ENCODE peak calls at places on chromosomes 3 and 15, in six cellular contexts. One of them, this sample, is unnamed.

GRCh38 chr3:142310439-142310838 is 85.1 kb upstream of the GK5 start:
- DNase-seq in AG09319: no peak
- DNase-seq in GM03348: no peak
- DNase-seq in cardiac muscle cell: no peak
- DNase-seq in NCI-H345: no peak
- DNase-seq in HEK293T: no peak
- DNase-seq in this sample: no peak

GRCh38 chr15:65912235-65912634 is 42.9 kb downstream of the RAB11A start:
- DNase-seq in AG09319: no peak
- DNase-seq in GM03348: no peak
- DNase-seq in cardiac muscle cell: no peak
- DNase-seq in NCI-H345: no peak
- DNase-seq in HEK293T: no peak
- DNase-seq in this sample: no peak

GRCh38 chr15:77577350-77577749 is 55.4 kb downstream of the LINGO1 start:
- DNase-seq in AG09319: no peak
- DNase-seq in GM03348: no peak
- DNase-seq in cardiac muscle cell: no peak
- DNase-seq in NCI-H345: no peak
- DNase-seq in HEK293T: no peak
- DNase-seq in this sample: no peak

GRCh38 chr15:85742186-85742751 is 52.5 kb downstream of the KLHL25 start:
- DNase-seq in AG09319: no peak
- DNase-seq in GM03348: peak; percentile 66
- DNase-seq in cardiac muscle cell: no peak
- DNase-seq in NCI-H345: peak; percentile 32
- DNase-seq in HEK293T: no peak
- DNase-seq in this sample: no peak

GRCh38 chr15:78438595-78439285 is 724 bp downstream of the IREB2 start:
- DNase-seq in AG09319: no peak
- DNase-seq in GM03348: peak; percentile 38
- DNase-seq in cardiac muscle cell: peak; percentile 61
- DNase-seq in NCI-H345: no peak
- DNase-seq in HEK293T: peak; percentile 45
- DNase-seq in this sample: peak; percentile 61

GRCh38 chr3:193816656-193817311 is 223.8 kb downstream of the OPA1 start:
- DNase-seq in AG09319: no peak
- DNase-seq in GM03348: peak; percentile 60
- DNase-seq in cardiac muscle cell: peak; percentile 54
- DNase-seq in NCI-H345: peak; percentile 88
- DNase-seq in HEK293T: peak; percentile 10
- DNase-seq in this sample: peak; percentile 61

GRCh38 chr3:107884719-107885460 is 205.9 kb downstream of the CD47 start:
- DNase-seq in AG09319: peak; percentile 27
- DNase-seq in GM03348: peak; percentile 67
- DNase-seq in cardiac muscle cell: no peak
- DNase-seq in NCI-H345: no peak
- DNase-seq in HEK293T: no peak
- DNase-seq in this sample: no peak

GRCh38 chr3:184568918-184569829 is 7.6 kb downstream of the EPHB3 start:
- DNase-seq in AG09319: peak; percentile 97
- DNase-seq in GM03348: peak; percentile 96
- DNase-seq in cardiac muscle cell: peak; percentile 71
- DNase-seq in NCI-H345: peak; percentile 51
- DNase-seq in HEK293T: peak; percentile 31
- DNase-seq in this sample: peak; percentile 77

GRCh38 chr3:54215521-54215920 is 93.2 kb downstream of the CACNA2D3 start:
- DNase-seq in AG09319: no peak
- DNase-seq in GM03348: no peak
- DNase-seq in cardiac muscle cell: no peak
- DNase-seq in NCI-H345: no peak
- DNase-seq in HEK293T: no peak
- DNase-seq in this sample: no peak

GRCh38 chr15:30924353-30924752 is 20.6 kb downstream of the FAN1 start:
- DNase-seq in AG09319: peak; percentile 30
- DNase-seq in GM03348: peak; percentile 28
- DNase-seq in cardiac muscle cell: no peak
- DNase-seq in NCI-H345: no peak
- DNase-seq in HEK293T: no peak
- DNase-seq in this sample: no peak

GRCh38 chr3:8741581-8742355 is 8.2 kb downstream of the CAV3 start:
- DNase-seq in AG09319: peak; percentile 39
- DNase-seq in GM03348: peak; percentile 89
- DNase-seq in cardiac muscle cell: peak; percentile 81
- DNase-seq in NCI-H345: no peak
- DNase-seq in HEK293T: peak; percentile 20
- DNase-seq in this sample: peak; percentile 68

GRCh38 chr15:62153228-62153627 is 11.9 kb downstream of the C2CD4B start:
- DNase-seq in AG09319: no peak
- DNase-seq in GM03348: no peak
- DNase-seq in cardiac muscle cell: no peak
- DNase-seq in NCI-H345: no peak
- DNase-seq in HEK293T: no peak
- DNase-seq in this sample: no peak

GRCh38 chr15:51162865-51163762 is 68.4 kb upstream of the TNFAIP8L3 start:
- DNase-seq in AG09319: no peak
- DNase-seq in GM03348: peak; percentile 88
- DNase-seq in cardiac muscle cell: peak; percentile 82
- DNase-seq in NCI-H345: peak; percentile 36
- DNase-seq in HEK293T: peak; percentile 75
- DNase-seq in this sample: peak; percentile 78

GRCh38 chr15:25668236-25668635 is 194.9 kb downstream of the ATP10A start:
- DNase-seq in AG09319: no peak
- DNase-seq in GM03348: no peak
- DNase-seq in cardiac muscle cell: no peak
- DNase-seq in NCI-H345: no peak
- DNase-seq in HEK293T: no peak
- DNase-seq in this sample: no peak

GRCh38 chr3:124444893-124445292 is 285.4 kb upstream of the UMPS start:
- DNase-seq in AG09319: no peak
- DNase-seq in GM03348: no peak
- DNase-seq in cardiac muscle cell: no peak
- DNase-seq in NCI-H345: no peak
- DNase-seq in HEK293T: no peak
- DNase-seq in this sample: no peak

GRCh38 chr3:37072892-37073291 is 79.6 kb downstream of the MLH1 start:
- DNase-seq in AG09319: peak; percentile 31
- DNase-seq in GM03348: peak; percentile 33
- DNase-seq in cardiac muscle cell: no peak
- DNase-seq in NCI-H345: no peak
- DNase-seq in HEK293T: no peak
- DNase-seq in this sample: no peak

GRCh38 chr15:94584833-94585244 is 353.5 kb downstream of the MCTP2 start:
- DNase-seq in AG09319: no peak
- DNase-seq in GM03348: no peak
- DNase-seq in cardiac muscle cell: no peak
- DNase-seq in NCI-H345: no peak
- DNase-seq in HEK293T: no peak
- DNase-seq in this sample: no peak

GRCh38 chr3:178826437-178827010 is 245.1 kb downstream of the ZMAT3 start:
- DNase-seq in AG09319: no peak
- DNase-seq in GM03348: no peak
- DNase-seq in cardiac muscle cell: no peak
- DNase-seq in NCI-H345: no peak
- DNase-seq in HEK293T: no peak
- DNase-seq in this sample: no peak

GRCh38 chr15:55353030-55353429 is 34.0 kb downstream of the PIGB start:
- DNase-seq in AG09319: no peak
- DNase-seq in GM03348: no peak
- DNase-seq in cardiac muscle cell: no peak
- DNase-seq in NCI-H345: no peak
- DNase-seq in HEK293T: no peak
- DNase-seq in this sample: no peak

GRCh38 chr15:89822030-89822429 is 7.4 kb upstream of the ANPEP start:
- DNase-seq in AG09319: no peak
- DNase-seq in GM03348: no peak
- DNase-seq in cardiac muscle cell: no peak
- DNase-seq in NCI-H345: no peak
- DNase-seq in HEK293T: no peak
- DNase-seq in this sample: no peak

GRCh38 chr3:127750226-127751031 is 71.9 kb downstream of the MGLL start:
- DNase-seq in AG09319: peak; percentile 55
- DNase-seq in GM03348: peak; percentile 73
- DNase-seq in cardiac muscle cell: no peak
- DNase-seq in NCI-H345: no peak
- DNase-seq in HEK293T: no peak
- DNase-seq in this sample: no peak

GRCh38 chr3:186128158-186128557 is 19.3 kb upstream of the ETV5 start:
- DNase-seq in AG09319: no peak
- DNase-seq in GM03348: no peak
- DNase-seq in cardiac muscle cell: no peak
- DNase-seq in NCI-H345: no peak
- DNase-seq in HEK293T: no peak
- DNase-seq in this sample: no peak

GRCh38 chr3:150128126-150128525 is 157.4 kb upstream of the PFN2 start:
- DNase-seq in AG09319: no peak
- DNase-seq in GM03348: no peak
- DNase-seq in cardiac muscle cell: no peak
- DNase-seq in NCI-H345: no peak
- DNase-seq in HEK293T: no peak
- DNase-seq in this sample: no peak

This sample was measured in nephron progenitor cell.